ENCODE peak calls at places on chromosomes 6 and 20, in eight cellular contexts. One of them, this sample, is unnamed.

GRCh38 chr6:79225718-79226117 is 8.8 kb downstream of the HMGN3 start:
- ATAC-seq in HepG2: no peak
- ATAC-seq in HCT116: no peak
- ATAC-seq in GM12878: peak; percentile 38
- ATAC-seq in K562: no peak
- ATAC-seq in upper lobe of left lung: no peak
- ATAC-seq in GM23338: no peak
- ATAC-seq in Panc1: no peak
- ATAC-seq in this sample: no peak

GRCh38 chr20:36744764-36745191 is 1.1 kb downstream of the NDRG3 start:
- ATAC-seq in GM12878: no peak
- ATAC-seq in upper lobe of left lung: no peak
- ATAC-seq in HCT116: no peak
- ATAC-seq in HepG2: peak; percentile 47
- ATAC-seq in Panc1: no peak
- ATAC-seq in GM23338: peak; percentile 31
- ATAC-seq in K562: peak; percentile 61
- ATAC-seq in this sample: no peak

GRCh38 chr6:72941751-72942150 is 283.5 kb downstream of the KHDC1L start:
- ATAC-seq in HepG2: no peak
- ATAC-seq in GM23338: no peak
- ATAC-seq in upper lobe of left lung: peak; percentile 66
- ATAC-seq in GM12878: no peak
- ATAC-seq in Panc1: no peak
- ATAC-seq in K562: no peak
- ATAC-seq in HCT116: no peak
- ATAC-seq in this sample: no peak

GRCh38 chr20:8082999-8083398 is 49.1 kb upstream of the PLCB1 start:
- ATAC-seq in HepG2: no peak
- ATAC-seq in upper lobe of left lung: no peak
- ATAC-seq in GM12878: no peak
- ATAC-seq in K562: no peak
- ATAC-seq in HCT116: no peak
- ATAC-seq in GM23338: no peak
- ATAC-seq in Panc1: no peak
- ATAC-seq in this sample: peak; percentile 92

GRCh38 chr6:89574860-89575561 is 63.5 kb downstream of the LYRM2 start:
- ATAC-seq in K562: no peak
- ATAC-seq in upper lobe of left lung: no peak
- ATAC-seq in Panc1: no peak
- ATAC-seq in GM12878: peak; percentile 62
- ATAC-seq in HCT116: no peak
- ATAC-seq in HepG2: no peak
- ATAC-seq in GM23338: no peak
- ATAC-seq in this sample: no peak

GRCh38 chr6:52285174-52286068 is 879 bp upstream of the MCM3 start:
- ATAC-seq in upper lobe of left lung: no peak
- ATAC-seq in K562: peak; percentile 25
- ATAC-seq in GM12878: peak; percentile 4
- ATAC-seq in HCT116: no peak
- ATAC-seq in Panc1: no peak
- ATAC-seq in GM23338: no peak
- ATAC-seq in HepG2: peak; percentile 2
- ATAC-seq in this sample: no peak

GRCh38 chr6:225121-225721 is 67.1 kb upstream of the DUSP22 start:
- ATAC-seq in HepG2: no peak
- ATAC-seq in upper lobe of left lung: peak; percentile 49
- ATAC-seq in K562: no peak
- ATAC-seq in Panc1: no peak
- ATAC-seq in HCT116: no peak
- ATAC-seq in GM12878: peak; percentile 25
- ATAC-seq in GM23338: no peak
- ATAC-seq in this sample: peak; percentile 35

GRCh38 chr6:168499045-168499650 is 58.2 kb downstream of the SMOC2 start:
- ATAC-seq in K562: no peak
- ATAC-seq in GM23338: no peak
- ATAC-seq in GM12878: no peak
- ATAC-seq in HepG2: peak; percentile 60
- ATAC-seq in upper lobe of left lung: no peak
- ATAC-seq in Panc1: no peak
- ATAC-seq in HCT116: no peak
- ATAC-seq in this sample: no peak

GRCh38 chr20:6783752-6784725 is 16.6 kb downstream of the BMP2 start:
- ATAC-seq in HepG2: no peak
- ATAC-seq in GM23338: no peak
- ATAC-seq in HCT116: no peak
- ATAC-seq in Panc1: no peak
- ATAC-seq in K562: no peak
- ATAC-seq in GM12878: peak; percentile 47
- ATAC-seq in upper lobe of left lung: peak; percentile 66
- ATAC-seq in this sample: no peak

GRCh38 chr6:166572370-166573261 is 13.9 kb downstream of the RAMACL start:
- ATAC-seq in Panc1: peak; percentile 60
- ATAC-seq in HepG2: peak; percentile 51
- ATAC-seq in GM23338: peak; percentile 92
- ATAC-seq in HCT116: no peak
- ATAC-seq in upper lobe of left lung: peak; percentile 92
- ATAC-seq in GM12878: no peak
- ATAC-seq in K562: peak; percentile 27
- ATAC-seq in this sample: peak; percentile 42

GRCh38 chr6:158071121-158072082 is 89.7 kb downstream of the SYNJ2 start:
- ATAC-seq in GM12878: peak; percentile 28
- ATAC-seq in K562: peak; percentile 60
- ATAC-seq in Panc1: peak; percentile 54
- ATAC-seq in HepG2: peak; percentile 60
- ATAC-seq in GM23338: peak; percentile 10
- ATAC-seq in upper lobe of left lung: no peak
- ATAC-seq in HCT116: no peak
- ATAC-seq in this sample: no peak

GRCh38 chr6:41430875-41431274 is 95.5 kb downstream of the NCR2 start:
- ATAC-seq in K562: peak; percentile 72
- ATAC-seq in GM12878: no peak
- ATAC-seq in HCT116: peak; percentile 36
- ATAC-seq in upper lobe of left lung: no peak
- ATAC-seq in Panc1: no peak
- ATAC-seq in GM23338: no peak
- ATAC-seq in HepG2: no peak
- ATAC-seq in this sample: no peak

GRCh38 chr6:54646069-54646468 is 200.5 kb upstream of the FAM83B start:
- ATAC-seq in HepG2: no peak
- ATAC-seq in K562: no peak
- ATAC-seq in HCT116: no peak
- ATAC-seq in upper lobe of left lung: no peak
- ATAC-seq in GM23338: no peak
- ATAC-seq in Panc1: no peak
- ATAC-seq in GM12878: no peak
- ATAC-seq in this sample: no peak

GRCh38 chr6:147195510-147195909 is 8.7 kb upstream of the STXBP5 start:
- ATAC-seq in GM12878: peak; percentile 62
- ATAC-seq in upper lobe of left lung: no peak
- ATAC-seq in Panc1: no peak
- ATAC-seq in K562: no peak
- ATAC-seq in HepG2: no peak
- ATAC-seq in GM23338: no peak
- ATAC-seq in HCT116: no peak
- ATAC-seq in this sample: no peak

GRCh38 chr6:31083742-31084354 is 28.5 kb downstream of the C6orf15 start:
- ATAC-seq in GM23338: peak; percentile 78
- ATAC-seq in Panc1: no peak
- ATAC-seq in K562: peak; percentile 83
- ATAC-seq in HepG2: peak; percentile 56
- ATAC-seq in upper lobe of left lung: no peak
- ATAC-seq in GM12878: peak; percentile 76
- ATAC-seq in HCT116: peak; percentile 73
- ATAC-seq in this sample: no peak

GRCh38 chr6:35181933-35182612 is 31.7 kb upstream of the SCUBE3 start:
- ATAC-seq in GM23338: peak; percentile 78
- ATAC-seq in HCT116: peak; percentile 88
- ATAC-seq in Panc1: peak; percentile 54
- ATAC-seq in upper lobe of left lung: peak; percentile 41
- ATAC-seq in HepG2: no peak
- ATAC-seq in GM12878: no peak
- ATAC-seq in K562: no peak
- ATAC-seq in this sample: peak; percentile 64

GRCh38 chr20:286508-286907 is 4.0 kb downstream of the C20orf96 start:
- ATAC-seq in HepG2: no peak
- ATAC-seq in GM23338: no peak
- ATAC-seq in upper lobe of left lung: no peak
- ATAC-seq in GM12878: no peak
- ATAC-seq in K562: no peak
- ATAC-seq in HCT116: no peak
- ATAC-seq in Panc1: no peak
- ATAC-seq in this sample: no peak

GRCh38 chr6:168885741-168886140 is 367.9 kb downstream of the THBS2 start:
- ATAC-seq in HepG2: no peak
- ATAC-seq in HCT116: no peak
- ATAC-seq in GM12878: no peak
- ATAC-seq in Panc1: no peak
- ATAC-seq in K562: no peak
- ATAC-seq in GM23338: no peak
- ATAC-seq in upper lobe of left lung: no peak
- ATAC-seq in this sample: no peak

GRCh38 chr6:33276864-33277662 is at the start of gene B3GALT4:
- ATAC-seq in HepG2: peak; percentile 10
- ATAC-seq in GM12878: peak; percentile 75
- ATAC-seq in GM23338: peak; percentile 70
- ATAC-seq in Panc1: peak; percentile 76
- ATAC-seq in K562: peak; percentile 83
- ATAC-seq in HCT116: peak; percentile 65
- ATAC-seq in upper lobe of left lung: peak; percentile 80
- ATAC-seq in this sample: peak; percentile 85

GRCh38 chr6:33278392-33278741 is 1.4 kb downstream of the B3GALT4 start:
- ATAC-seq in upper lobe of left lung: no peak
- ATAC-seq in HCT116: no peak
- ATAC-seq in GM23338: no peak
- ATAC-seq in Panc1: peak; percentile 6
- ATAC-seq in GM12878: no peak
- ATAC-seq in HepG2: no peak
- ATAC-seq in K562: no peak
- ATAC-seq in this sample: no peak

GRCh38 chr6:33276581-33276863 is 401 bp upstream of the B3GALT4 start:
- ATAC-seq in upper lobe of left lung: no peak
- ATAC-seq in GM12878: peak; percentile 1
- ATAC-seq in Panc1: peak; percentile 0
- ATAC-seq in K562: peak; percentile 3
- ATAC-seq in HepG2: no peak
- ATAC-seq in GM23338: no peak
- ATAC-seq in HCT116: peak; percentile 3
- ATAC-seq in this sample: no peak

GRCh38 chr6:33278810-33279209 is 1.9 kb downstream of the B3GALT4 start:
- ATAC-seq in K562: no peak
- ATAC-seq in GM12878: no peak
- ATAC-seq in HepG2: peak; percentile 0
- ATAC-seq in GM23338: no peak
- ATAC-seq in Panc1: no peak
- ATAC-seq in HCT116: no peak
- ATAC-seq in upper lobe of left lung: no peak
- ATAC-seq in this sample: no peak

DNA sequence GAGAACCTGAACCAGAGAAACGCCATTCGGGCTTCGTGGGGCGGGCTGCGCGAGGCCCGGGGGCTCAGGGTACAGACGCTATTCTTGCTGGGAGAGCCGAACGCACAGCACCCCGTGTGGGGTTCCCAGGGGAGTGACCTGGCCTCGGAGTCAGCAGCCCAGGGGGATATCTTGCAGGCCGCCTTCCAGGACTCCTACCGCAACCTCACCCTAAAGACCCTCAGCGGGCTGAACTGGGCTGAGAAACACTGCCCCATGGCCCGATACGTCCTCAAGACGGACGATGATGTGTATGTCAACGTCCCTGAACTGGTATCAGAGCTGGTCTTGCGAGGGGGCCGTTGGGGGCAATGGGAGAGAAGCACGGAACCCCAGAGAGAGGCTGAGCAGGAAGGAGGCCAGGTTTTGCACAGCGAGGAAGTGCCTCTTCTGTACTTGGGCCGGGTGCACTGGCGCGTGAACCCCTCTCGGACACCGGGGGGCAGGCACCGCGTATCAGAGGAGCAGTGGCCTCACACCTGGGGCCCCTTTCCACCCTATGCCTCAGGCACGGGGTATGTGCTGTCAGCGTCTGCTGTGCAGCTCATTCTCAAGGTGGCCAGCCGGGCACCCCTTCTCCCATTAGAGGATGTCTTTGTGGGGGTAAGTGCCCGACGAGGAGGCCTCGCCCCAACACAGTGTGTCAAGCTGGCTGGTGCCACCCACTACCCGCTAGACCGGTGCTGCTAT is 904 bp downstream of the B3GALT4 start:
- ATAC-seq in Panc1: peak; percentile 4
- ATAC-seq in upper lobe of left lung: peak; percentile 21
- ATAC-seq in GM23338: peak; percentile 11
- ATAC-seq in K562: no peak
- ATAC-seq in HCT116: peak; percentile 9
- ATAC-seq in HepG2: peak; percentile 30
- ATAC-seq in GM12878: peak; percentile 47
- ATAC-seq in this sample: no peak
- TF ChIP-seq POLR2AphosphoS5 in Panc1: peak; percentile 3
- TF ChIP-seq POLR2AphosphoS5 in upper lobe of left lung: no peak
- TF ChIP-seq POLR2AphosphoS5 in GM23338: no peak
- TF ChIP-seq POLR2AphosphoS5 in K562: no peak
- TF ChIP-seq POLR2AphosphoS5 in HCT116: no peak
- TF ChIP-seq POLR2AphosphoS5 in HepG2: peak; percentile 17
- TF ChIP-seq POLR2AphosphoS5 in GM12878: peak; percentile 23
- TF ChIP-seq POLR2AphosphoS5 in this sample: no peak

GRCh38 chr6:33429745-33430042 is 9.8 kb downstream of the SYNGAP1 start:
- ATAC-seq in Panc1: no peak
- ATAC-seq in HepG2: no peak
- ATAC-seq in upper lobe of left lung: no peak
- ATAC-seq in HCT116: no peak
- ATAC-seq in GM23338: no peak
- ATAC-seq in K562: no peak
- ATAC-seq in GM12878: no peak
- ATAC-seq in this sample: no peak
- H3K4me1 ChIP-seq in Panc1: peaks cover 36% of the 10 kb centered on the region
- H3K4me1 ChIP-seq in HepG2: peaks cover 51% of the 10 kb centered on the region
- H3K4me1 ChIP-seq in upper lobe of left lung: peaks cover 62% of the 10 kb centered on the region
- H3K4me1 ChIP-seq in HCT116: peaks cover 83% of the 10 kb centered on the region
- H3K4me1 ChIP-seq in GM23338: peaks cover 66% of the 10 kb centered on the region
- H3K4me1 ChIP-seq in K562: peaks cover 59% of the 10 kb centered on the region
- H3K4me1 ChIP-seq in GM12878: peaks cover 52% of the 10 kb centered on the region
- H3K4me1 ChIP-seq in this sample: peaks cover 46% of the 10 kb centered on the region

DNA sequence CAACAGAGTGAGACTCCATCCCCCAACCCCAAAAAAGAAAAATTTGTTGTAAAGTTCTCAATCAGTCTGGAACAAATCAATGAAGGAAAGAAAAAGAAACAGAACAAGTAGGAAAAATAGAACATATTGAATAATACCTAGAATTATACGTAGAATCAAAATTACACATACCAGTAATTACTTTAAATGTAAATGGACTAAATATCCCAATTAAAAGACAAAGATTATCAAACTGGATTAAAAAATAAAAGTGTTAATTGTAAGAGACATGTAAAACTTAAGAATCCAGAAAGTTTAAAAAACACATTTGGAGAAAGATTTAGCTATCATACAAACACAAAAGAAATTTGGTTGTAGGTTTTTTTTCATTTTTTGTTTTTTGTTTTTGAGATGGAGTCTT is 12.3 kb upstream of the CDYL start:
- ATAC-seq in HCT116: no peak
- ATAC-seq in K562: no peak
- ATAC-seq in GM12878: no peak
- ATAC-seq in upper lobe of left lung: no peak
- ATAC-seq in HepG2: no peak
- ATAC-seq in Panc1: no peak
- ATAC-seq in GM23338: no peak
- ATAC-seq in this sample: no peak
- TF ChIP-seq POLR2AphosphoS5 in HCT116: no peak
- TF ChIP-seq POLR2AphosphoS5 in K562: no peak
- TF ChIP-seq POLR2AphosphoS5 in GM12878: no peak
- TF ChIP-seq POLR2AphosphoS5 in upper lobe of left lung: no peak
- TF ChIP-seq POLR2AphosphoS5 in HepG2: no peak
- TF ChIP-seq POLR2AphosphoS5 in Panc1: no peak
- TF ChIP-seq POLR2AphosphoS5 in GM23338: no peak
- TF ChIP-seq POLR2AphosphoS5 in this sample: no peak

GRCh38 chr20:44646641-44647274 is 4.7 kb downstream of the ADA start:
- ATAC-seq in Panc1: no peak
- ATAC-seq in HCT116: no peak
- ATAC-seq in GM12878: peak; percentile 65
- ATAC-seq in upper lobe of left lung: no peak
- ATAC-seq in GM23338: no peak
- ATAC-seq in K562: no peak
- ATAC-seq in HepG2: no peak
- ATAC-seq in this sample: no peak
- H3K4me1 ChIP-seq in Panc1: peaks cover 56% of the 10 kb centered on the region
- H3K4me1 ChIP-seq in HCT116: peaks cover 43% of the 10 kb centered on the region
- H3K4me1 ChIP-seq in GM12878: peaks cover 83% of the 10 kb centered on the region
- H3K4me1 ChIP-seq in upper lobe of left lung: peaks cover 80% of the 10 kb centered on the region
- H3K4me1 ChIP-seq in GM23338: peaks cover 37% of the 10 kb centered on the region
- H3K4me1 ChIP-seq in K562: peaks cover 27% of the 10 kb centered on the region
- H3K4me1 ChIP-seq in HepG2: peaks cover 33% of the 10 kb centered on the region
- H3K4me1 ChIP-seq in this sample: peaks cover 30% of the 10 kb centered on the region